ENCODE peak calls at places on chromosomes 6 and 20, in five cellular contexts. One of them, this sample, is unnamed.

GRCh38 chr6:18515767-18516166 is 128.6 kb downstream of the RNF144B start:
- DNase-seq in SW 1271: no peak
- DNase-seq in EH: peak
- DNase-seq in AG20443: peak
- DNase-seq in iPS-NIHi11: no peak
- DNase-seq in this sample: no peak

GRCh38 chr20:17542993-17543412 is 11.8 kb upstream of the BFSP1 start:
- DNase-seq in SW 1271: no peak
- DNase-seq in EH: peak
- DNase-seq in AG20443: peak
- DNase-seq in iPS-NIHi11: no peak
- DNase-seq in this sample: no peak

GRCh38 chr6:40906759-40907158 is 132.3 kb downstream of the UNC5CL start:
- DNase-seq in SW 1271: no peak
- DNase-seq in EH: peak
- DNase-seq in AG20443: peak
- DNase-seq in iPS-NIHi11: no peak
- DNase-seq in this sample: no peak

GRCh38 chr6:73131706-73132105 is 93.6 kb downstream of the KHDC1L start:
- DNase-seq in SW 1271: no peak
- DNase-seq in EH: peak
- DNase-seq in AG20443: peak
- DNase-seq in iPS-NIHi11: no peak
- DNase-seq in this sample: no peak

GRCh38 chr6:151240861-151241642 is 1.3 kb downstream of the AKAP12 start:
- DNase-seq in SW 1271: peak
- DNase-seq in EH: peak
- DNase-seq in AG20443: peak
- DNase-seq in iPS-NIHi11: peak
- DNase-seq in this sample: peak

GRCh38 chr20:7856756-7857155 is 83.5 kb downstream of the HAO1 start:
- DNase-seq in SW 1271: peak
- DNase-seq in EH: peak
- DNase-seq in AG20443: peak
- DNase-seq in iPS-NIHi11: no peak
- DNase-seq in this sample: no peak

GRCh38 chr20:50558483-50558925 is 48.3 kb downstream of the PTPN1 start:
- DNase-seq in SW 1271: peak
- DNase-seq in EH: peak
- DNase-seq in AG20443: peak
- DNase-seq in iPS-NIHi11: no peak
- DNase-seq in this sample: no peak

GRCh38 chr20:258963-259362 is 1.4 kb downstream of the DEFB132 start:
- DNase-seq in SW 1271: no peak
- DNase-seq in EH: peak
- DNase-seq in AG20443: peak
- DNase-seq in iPS-NIHi11: no peak
- DNase-seq in this sample: no peak

GRCh38 chr6:8065519-8065911 is 1.3 kb upstream of the BLOC1S5 start:
- DNase-seq in SW 1271: no peak
- DNase-seq in EH: no peak
- DNase-seq in AG20443: no peak
- DNase-seq in iPS-NIHi11: no peak
- DNase-seq in this sample: no peak

GRCh38 chr6:44254201-44254956 is 2.9 kb downstream of the SLC35B2 start:
- DNase-seq in SW 1271: no peak
- DNase-seq in EH: no peak
- DNase-seq in AG20443: no peak
- DNase-seq in iPS-NIHi11: no peak
- DNase-seq in this sample: no peak

This sample was measured in pancreas.